ENCODE peak calls at places on chromosomes 13 and 19, in four cellular contexts. N is RWPE1, G is GM13977, Z is left ventricle myocardium inferior. W is an unnamed sample.

GRCh38 chr13:80921556-80921955 is 580.6 kb upstream of the SPRY2 start:
- DNase-seq in N (no peak), G (no peak), Z (no peak), W (peak)

GRCh38 chr13:32428581-32429072 is 697 bp upstream of the N4BP2L1 start:
- DNase-seq in N (no peak), G (no peak), Z (no peak), W (no peak)

GRCh38 chr19:31352782-31353651 is 3.8 kb upstream of the TSHZ3 start:
- DNase-seq in N (no peak), G (no peak), Z (no peak), W (no peak)

GRCh38 chr13:42101821-42102580 is 53.6 kb downstream of the DGKH start:
- DNase-seq in N (no peak), G (no peak), Z (peak), W (no peak)

GRCh38 chr19:3238066-3238561 is 13.7 kb downstream of the CELF5 start:
- DNase-seq in N (no peak), G (no peak), Z (no peak), W (no peak)

GRCh38 chr19:29442910-29443309 is 82.9 kb upstream of the VSTM2B start:
- DNase-seq in N (no peak), G (no peak), Z (no peak), W (no peak)

GRCh38 chr13:102905905-102906304 is 60.1 kb downstream of the ERCC5 start:
- DNase-seq in N (no peak), G (no peak), Z (no peak), W (no peak)

GRCh38 chr13:87087741-87088140 is 583.4 kb upstream of the SLITRK5 start:
- DNase-seq in N (no peak), G (no peak), Z (no peak), W (no peak)

GRCh38 chr19:54928299-54928698 is 19.0 kb downstream of the NLRP7 start:
- DNase-seq in N (no peak), G (no peak), Z (no peak), W (peak)

GRCh38 chr19:4557186-4557970 is 2.1 kb downstream of the SEMA6B start:
- DNase-seq in N (no peak), G (no peak), Z (no peak), W (peak)

GRCh38 chr19:18785179-18786124 is 5.7 kb downstream of the COMP start:
- DNase-seq in N (peak), G (peak), Z (peak), W (peak)

GRCh38 chr19:40279120-40279551 is 6.0 kb downstream of the AKT2 start:
- DNase-seq in N (no peak), G (no peak), Z (peak), W (no peak)

GRCh38 chr19:53007200-53008054 is 6.3 kb upstream of the ERVV-1 start:
- DNase-seq in N (no peak), G (no peak), Z (no peak), W (no peak)

GRCh38 chr19:15464394-15465385 is at the start of gene RASAL3:
- DNase-seq in N (no peak), G (peak), Z (no peak), W (no peak)

GRCh38 chr19:38722947-38723605 is 21.2 kb downstream of the CAPN12 start:
- DNase-seq in N (no peak), G (no peak), Z (no peak), W (no peak)

DNA sequence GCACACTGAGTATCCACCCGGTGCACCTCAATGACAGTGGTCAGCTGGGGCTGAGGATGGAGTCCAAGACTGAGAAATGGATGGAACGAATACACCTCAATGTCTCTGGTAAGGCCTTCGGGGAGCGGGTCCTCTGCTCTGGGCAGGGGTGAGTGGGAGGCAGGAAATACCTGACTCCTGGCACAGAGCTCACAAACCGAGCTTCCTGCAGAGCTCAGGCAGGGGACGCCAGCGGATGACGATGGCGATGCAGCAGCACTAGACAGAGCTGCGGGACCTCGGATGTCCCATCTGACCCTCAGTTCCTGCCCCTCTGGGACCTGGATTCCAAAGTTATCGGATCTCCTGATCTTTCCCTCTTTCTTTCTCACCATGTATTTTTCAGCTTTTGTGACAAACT is 3.8 kb downstream of the CD22 start:
- DNase-seq in N (no peak), G (no peak), Z (no peak), W (no peak)
- TF ChIP-seq CTCF in N (no peak), G (peak), Z (no peak), W (no peak)

GRCh38 chr19:45469835-45470146 is 2.0 kb downstream of the FOSB start:
- DNase-seq in N (peak), G (peak), Z (no peak), W (peak)
- TF ChIP-seq CTCF in N (no peak), G (no peak), Z (no peak), W (no peak)

GRCh38 chr13:28953714-28954113 is 133.6 kb downstream of the MTUS2 start:
- DNase-seq in N (no peak), G (no peak), Z (no peak), W (peak)
- TF ChIP-seq CTCF in N (no peak), G (no peak), Z (no peak), W (no peak)

GRCh38 chr13:89923731-89924130 is 1423.8 kb upstream of the MIR17HG start:
- DNase-seq in N (peak), G (no peak), Z (no peak), W (peak)

GRCh38 chr13:89920461-89920860 is 1427.0 kb upstream of the MIR17HG start:
- DNase-seq in N (no peak), G (no peak), Z (no peak), W (no peak)

GRCh38 chr13:89923052-89923451 is 1424.4 kb upstream of the MIR17HG start:
- DNase-seq in N (no peak), G (no peak), Z (no peak), W (no peak)

GRCh38 chr13:89930861-89931260 is 1416.6 kb upstream of the MIR17HG start:
- DNase-seq in N (no peak), G (no peak), Z (no peak), W (no peak)

DNA sequence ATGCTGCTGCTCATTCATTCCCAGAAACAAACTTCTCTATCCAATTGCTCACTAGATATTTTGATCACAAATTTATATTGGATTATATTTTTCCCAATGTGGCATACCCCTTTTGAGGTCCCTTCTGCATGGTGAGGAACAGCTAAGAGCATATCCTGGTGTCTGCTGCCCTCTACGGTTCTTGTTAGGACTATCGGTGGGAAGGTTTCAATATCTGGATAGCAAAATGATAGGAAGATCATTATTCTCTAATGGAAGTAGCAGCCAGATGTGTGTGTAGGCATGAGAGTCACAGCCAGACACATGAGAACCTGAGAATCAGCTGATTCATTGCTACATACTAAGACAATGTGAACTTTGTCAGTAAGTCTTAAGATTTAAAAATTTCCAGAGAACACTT is 1422.4 kb upstream of the MIR17HG start:
- DNase-seq in N (peak), G (peak), Z (no peak), W (peak)
- TF ChIP-seq CTCF in N (peak), G (peak), Z (peak), W (peak)

GRCh38 chr13:114115191-114115671 is 17.2 kb downstream of the RASA3 start:
- DNase-seq in N (peak), G (no peak), Z (no peak), W (peak)
- TF ChIP-seq CTCF in N (no peak), G (no peak), Z (peak), W (no peak)

DNA sequence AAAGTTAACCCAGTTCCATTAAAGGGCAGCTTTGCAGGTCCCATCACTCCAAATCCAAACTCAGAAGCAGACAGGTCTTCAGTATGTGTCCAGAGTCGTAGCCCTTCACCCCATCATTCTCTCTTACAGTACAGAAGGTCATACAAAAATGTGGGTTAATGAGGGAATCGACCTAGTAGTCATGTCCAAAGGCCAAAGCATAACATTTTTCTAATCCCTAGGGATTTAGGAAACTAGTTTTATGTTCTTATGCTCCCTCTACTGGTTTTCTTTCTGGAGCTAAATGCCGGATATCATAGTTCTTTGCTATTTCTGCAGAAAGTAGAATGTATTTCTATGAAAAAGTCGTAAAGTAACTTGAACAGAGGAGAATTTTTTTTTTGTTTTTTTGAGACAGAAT is 72.2 kb downstream of the DHRS12 start:
- DNase-seq in N (no peak), G (no peak), Z (no peak), W (peak)
- TF ChIP-seq CTCF in N (no peak), G (no peak), Z (peak), W (no peak)

GRCh38 chr13:70339738-70340137 is 231.5 kb upstream of the KLHL1 start:
- DNase-seq in N (no peak), G (no peak), Z (no peak), W (peak)
- TF ChIP-seq CTCF in N (no peak), G (peak), Z (no peak), W (peak)

DNA sequence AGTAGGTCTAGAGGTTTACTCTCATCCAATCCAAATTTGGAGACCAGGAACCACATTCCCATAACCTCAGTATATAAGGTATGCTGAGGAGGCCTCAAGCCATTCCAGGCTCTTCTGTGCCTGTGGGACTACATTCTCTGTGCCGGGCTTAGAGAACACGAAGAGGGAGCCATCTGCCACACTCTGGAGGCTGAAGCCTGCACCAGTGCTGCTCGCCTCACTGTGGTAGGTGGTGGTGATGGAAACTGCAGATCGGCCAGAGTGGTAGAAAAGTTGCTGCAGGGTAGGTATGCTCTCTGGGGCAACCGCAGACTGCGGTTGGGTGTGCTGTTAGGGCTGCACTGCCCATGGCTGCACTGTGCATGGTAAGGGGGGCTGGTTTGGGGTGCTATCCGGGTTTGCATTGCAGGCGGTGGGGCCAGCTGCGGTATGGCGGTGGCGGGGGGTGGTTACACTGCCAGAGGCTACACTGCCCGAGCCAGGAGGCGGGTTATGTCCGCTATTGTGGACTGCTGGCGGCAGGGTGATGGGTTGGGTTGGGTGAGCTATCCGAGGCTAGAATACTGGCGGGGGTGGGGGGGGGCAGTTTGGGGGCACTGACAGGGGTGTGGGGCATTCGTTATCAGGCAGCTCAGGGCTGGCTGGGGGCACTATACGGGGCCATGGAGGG is 145.0 kb downstream of the TNFRSF19 start:
- DNase-seq in N (no peak), G (no peak), Z (no peak), W (no peak)
- TF ChIP-seq CTCF in N (no peak), G (no peak), Z (no peak), W (no peak)

GRCh38 chr19:6753178-6754031 is 13.8 kb downstream of the SH2D3A start:
- DNase-seq in N (peak), G (peak), Z (peak), W (peak)
- TF ChIP-seq CTCF in N (no peak), G (peak), Z (peak), W (no peak)

W was measured in MCF 10A.